ENCODE peak calls at places on chromosomes 7 and 10, in eight cellular contexts. One of them, this sample, is unnamed.
A peak's percentile ranks its signal among the peaks of the same experiment; 100 is the strongest.

GRCh38 chr7:21028186-21028989 is 241.7 kb upstream of the SP8 start:
- DNase-seq in hippocampal formation: no peak
- DNase-seq in ACHN: peak; percentile 94
- DNase-seq in NAMALWA: no peak
- DNase-seq in neural progenitor cell: peak; percentile 86
- DNase-seq in T-helper 2 cell: no peak
- DNase-seq in NCI-H460: peak; percentile 26
- DNase-seq in AG09319: no peak
- DNase-seq in this sample: no peak

GRCh38 chr7:130940907-130941306 is 206.9 kb upstream of the KLF14 start:
- DNase-seq in NAMALWA: no peak
- DNase-seq in neural progenitor cell: no peak
- DNase-seq in NCI-H460: no peak
- DNase-seq in ACHN: no peak
- DNase-seq in T-helper 2 cell: no peak
- DNase-seq in hippocampal formation: no peak
- DNase-seq in AG09319: no peak
- DNase-seq in this sample: no peak

GRCh38 chr7:51275532-51275931 is 41.1 kb downstream of the COBL start:
- DNase-seq in NAMALWA: no peak
- DNase-seq in neural progenitor cell: no peak
- DNase-seq in AG09319: no peak
- DNase-seq in hippocampal formation: no peak
- DNase-seq in NCI-H460: no peak
- DNase-seq in T-helper 2 cell: no peak
- DNase-seq in ACHN: no peak
- DNase-seq in this sample: no peak

GRCh38 chr10:117399341-117400196 is 24.3 kb upstream of the PDZD8 start:
- DNase-seq in NCI-H460: no peak
- DNase-seq in T-helper 2 cell: no peak
- DNase-seq in neural progenitor cell: no peak
- DNase-seq in AG09319: no peak
- DNase-seq in NAMALWA: no peak
- DNase-seq in ACHN: no peak
- DNase-seq in hippocampal formation: no peak
- DNase-seq in this sample: no peak

GRCh38 chr7:54546081-54546985 is 4.2 kb downstream of the VSTM2A start:
- DNase-seq in hippocampal formation: no peak
- DNase-seq in NCI-H460: peak; percentile 8
- DNase-seq in ACHN: peak; percentile 30
- DNase-seq in NAMALWA: no peak
- DNase-seq in neural progenitor cell: peak; percentile 89
- DNase-seq in T-helper 2 cell: no peak
- DNase-seq in AG09319: no peak
- DNase-seq in this sample: peak; percentile 42

GRCh38 chr10:86077271-86077670 is 289.3 kb downstream of the GRID1 start:
- DNase-seq in T-helper 2 cell: no peak
- DNase-seq in neural progenitor cell: no peak
- DNase-seq in NCI-H460: no peak
- DNase-seq in AG09319: no peak
- DNase-seq in NAMALWA: no peak
- DNase-seq in ACHN: no peak
- DNase-seq in hippocampal formation: no peak
- DNase-seq in this sample: no peak

GRCh38 chr7:85659364-85659763 is 472.5 kb upstream of the SEMA3D start:
- DNase-seq in ACHN: no peak
- DNase-seq in T-helper 2 cell: no peak
- DNase-seq in hippocampal formation: no peak
- DNase-seq in neural progenitor cell: no peak
- DNase-seq in NAMALWA: no peak
- DNase-seq in NCI-H460: peak; percentile 28
- DNase-seq in AG09319: no peak
- DNase-seq in this sample: no peak

GRCh38 chr10:3467052-3467906 is 294.7 kb upstream of the PITRM1 start:
- DNase-seq in hippocampal formation: peak; percentile 12
- DNase-seq in T-helper 2 cell: no peak
- DNase-seq in NCI-H460: peak; percentile 72
- DNase-seq in NAMALWA: no peak
- DNase-seq in AG09319: peak; percentile 95
- DNase-seq in ACHN: peak; percentile 94
- DNase-seq in neural progenitor cell: peak; percentile 32
- DNase-seq in this sample: no peak

GRCh38 chr10:72525277-72525676 is 100.6 kb downstream of the MICU1 start:
- DNase-seq in AG09319: no peak
- DNase-seq in hippocampal formation: no peak
- DNase-seq in NAMALWA: no peak
- DNase-seq in ACHN: peak; percentile 47
- DNase-seq in neural progenitor cell: no peak
- DNase-seq in NCI-H460: peak; percentile 33
- DNase-seq in T-helper 2 cell: no peak
- DNase-seq in this sample: no peak

GRCh38 chr10:62594093-62594520 is 210.4 kb upstream of the ADO start:
- DNase-seq in ACHN: peak; percentile 64
- DNase-seq in AG09319: no peak
- DNase-seq in T-helper 2 cell: no peak
- DNase-seq in hippocampal formation: peak; percentile 46
- DNase-seq in neural progenitor cell: peak; percentile 70
- DNase-seq in NCI-H460: peak; percentile 63
- DNase-seq in NAMALWA: peak; percentile 76
- DNase-seq in this sample: peak; percentile 25

GRCh38 chr10:44587488-44588140 is 202.7 kb upstream of the CXCL12 start:
- DNase-seq in AG09319: no peak
- DNase-seq in NAMALWA: no peak
- DNase-seq in NCI-H460: no peak
- DNase-seq in ACHN: no peak
- DNase-seq in T-helper 2 cell: no peak
- DNase-seq in neural progenitor cell: no peak
- DNase-seq in hippocampal formation: no peak
- DNase-seq in this sample: no peak

GRCh38 chr10:86376403-86376802 is 9.8 kb upstream of the GRID1 start:
- DNase-seq in AG09319: no peak
- DNase-seq in NAMALWA: no peak
- DNase-seq in T-helper 2 cell: no peak
- DNase-seq in ACHN: no peak
- DNase-seq in hippocampal formation: no peak
- DNase-seq in NCI-H460: no peak
- DNase-seq in neural progenitor cell: no peak
- DNase-seq in this sample: no peak

GRCh38 chr10:131843089-131843595 is 57.7 kb upstream of the PPP2R2D start:
- DNase-seq in ACHN: no peak
- DNase-seq in neural progenitor cell: no peak
- DNase-seq in hippocampal formation: no peak
- DNase-seq in AG09319: no peak
- DNase-seq in NCI-H460: no peak
- DNase-seq in T-helper 2 cell: no peak
- DNase-seq in NAMALWA: no peak
- DNase-seq in this sample: no peak

GRCh38 chr7:111855161-111855841 is 293.0 kb upstream of the IMMP2L start:
- DNase-seq in T-helper 2 cell: no peak
- DNase-seq in NCI-H460: peak; percentile 46
- DNase-seq in neural progenitor cell: peak; percentile 59
- DNase-seq in NAMALWA: peak; percentile 81
- DNase-seq in AG09319: peak; percentile 47
- DNase-seq in ACHN: peak; percentile 82
- DNase-seq in hippocampal formation: peak; percentile 78
- DNase-seq in this sample: peak; percentile 48

GRCh38 chr7:105916603-105917002 is 40.2 kb upstream of the ATXN7L1 start:
- DNase-seq in NCI-H460: no peak
- DNase-seq in hippocampal formation: no peak
- DNase-seq in AG09319: peak; percentile 15
- DNase-seq in T-helper 2 cell: no peak
- DNase-seq in NAMALWA: no peak
- DNase-seq in neural progenitor cell: no peak
- DNase-seq in ACHN: no peak
- DNase-seq in this sample: no peak

GRCh38 chr7:44969701-44970494 is 8.9 kb downstream of the MYO1G start:
- DNase-seq in T-helper 2 cell: no peak
- DNase-seq in ACHN: no peak
- DNase-seq in NAMALWA: no peak
- DNase-seq in NCI-H460: no peak
- DNase-seq in neural progenitor cell: no peak
- DNase-seq in AG09319: no peak
- DNase-seq in hippocampal formation: no peak
- DNase-seq in this sample: no peak

GRCh38 chr10:63217120-63217605 is 84.0 kb downstream of the NRBF2 start:
- DNase-seq in NCI-H460: peak; percentile 51
- DNase-seq in ACHN: peak; percentile 80
- DNase-seq in T-helper 2 cell: no peak
- DNase-seq in AG09319: peak; percentile 34
- DNase-seq in hippocampal formation: peak; percentile 83
- DNase-seq in neural progenitor cell: peak; percentile 61
- DNase-seq in NAMALWA: peak; percentile 78
- DNase-seq in this sample: no peak

GRCh38 chr10:65900271-65900670 is 1025.6 kb upstream of the LRRTM3 start:
- DNase-seq in NAMALWA: no peak
- DNase-seq in neural progenitor cell: no peak
- DNase-seq in hippocampal formation: no peak
- DNase-seq in T-helper 2 cell: no peak
- DNase-seq in NCI-H460: no peak
- DNase-seq in AG09319: no peak
- DNase-seq in ACHN: no peak
- DNase-seq in this sample: no peak

GRCh38 chr10:116774728-116775151 is 32.4 kb upstream of the HSPA12A start:
- DNase-seq in ACHN: no peak
- DNase-seq in T-helper 2 cell: no peak
- DNase-seq in neural progenitor cell: no peak
- DNase-seq in AG09319: no peak
- DNase-seq in NCI-H460: no peak
- DNase-seq in hippocampal formation: no peak
- DNase-seq in NAMALWA: no peak
- DNase-seq in this sample: no peak

GRCh38 chr10:4836416-4836969 is 10.5 kb downstream of the AKR1E2 start:
- DNase-seq in T-helper 2 cell: no peak
- DNase-seq in ACHN: no peak
- DNase-seq in NCI-H460: no peak
- DNase-seq in hippocampal formation: no peak
- DNase-seq in NAMALWA: no peak
- DNase-seq in AG09319: no peak
- DNase-seq in neural progenitor cell: no peak
- DNase-seq in this sample: no peak

GRCh38 chr10:94747137-94747536 is 15.3 kb upstream of the CYP2C19 start:
- DNase-seq in T-helper 2 cell: no peak
- DNase-seq in AG09319: no peak
- DNase-seq in ACHN: no peak
- DNase-seq in hippocampal formation: no peak
- DNase-seq in neural progenitor cell: no peak
- DNase-seq in NCI-H460: no peak
- DNase-seq in NAMALWA: no peak
- DNase-seq in this sample: no peak

GRCh38 chr7:466465-467191 is 53.0 kb downstream of the PDGFA start:
- DNase-seq in hippocampal formation: no peak
- DNase-seq in T-helper 2 cell: no peak
- DNase-seq in neural progenitor cell: no peak
- DNase-seq in AG09319: no peak
- DNase-seq in NAMALWA: no peak
- DNase-seq in ACHN: no peak
- DNase-seq in NCI-H460: no peak
- DNase-seq in this sample: no peak

GRCh38 chr7:66643395-66643794 is 14.7 kb downstream of the KCTD7 start:
- DNase-seq in T-helper 2 cell: no peak
- DNase-seq in NAMALWA: peak; percentile 24
- DNase-seq in AG09319: no peak
- DNase-seq in hippocampal formation: no peak
- DNase-seq in NCI-H460: no peak
- DNase-seq in neural progenitor cell: no peak
- DNase-seq in ACHN: no peak
- DNase-seq in this sample: no peak

GRCh38 chr7:20310963-20311742 is 19.5 kb upstream of the ITGB8 start:
- DNase-seq in T-helper 2 cell: no peak
- DNase-seq in AG09319: no peak
- DNase-seq in NCI-H460: peak; percentile 82
- DNase-seq in hippocampal formation: no peak
- DNase-seq in neural progenitor cell: peak; percentile 21
- DNase-seq in NAMALWA: peak; percentile 76
- DNase-seq in ACHN: peak; percentile 70
- DNase-seq in this sample: no peak

GRCh38 chr7:141133646-141134045 is 59.8 kb downstream of the TMEM178B start:
- DNase-seq in T-helper 2 cell: no peak
- DNase-seq in hippocampal formation: no peak
- DNase-seq in neural progenitor cell: no peak
- DNase-seq in NCI-H460: no peak
- DNase-seq in NAMALWA: no peak
- DNase-seq in AG09319: peak; percentile 15
- DNase-seq in ACHN: no peak
- DNase-seq in this sample: no peak

GRCh38 chr7:113204415-113204814 is 86.1 kb upstream of the SMIM30 start:
- DNase-seq in hippocampal formation: no peak
- DNase-seq in NCI-H460: no peak
- DNase-seq in AG09319: no peak
- DNase-seq in ACHN: no peak
- DNase-seq in T-helper 2 cell: no peak
- DNase-seq in neural progenitor cell: no peak
- DNase-seq in NAMALWA: no peak
- DNase-seq in this sample: no peak

GRCh38 chr7:69358163-69358821 is 240.0 kb upstream of the AUTS2 start:
- DNase-seq in NCI-H460: no peak
- DNase-seq in ACHN: no peak
- DNase-seq in neural progenitor cell: peak; percentile 31
- DNase-seq in AG09319: no peak
- DNase-seq in NAMALWA: no peak
- DNase-seq in hippocampal formation: no peak
- DNase-seq in T-helper 2 cell: no peak
- DNase-seq in this sample: no peak

GRCh38 chr7:69429817-69430501 is 168.3 kb upstream of the AUTS2 start:
- DNase-seq in NAMALWA: no peak
- DNase-seq in ACHN: no peak
- DNase-seq in neural progenitor cell: peak; percentile 24
- DNase-seq in NCI-H460: no peak
- DNase-seq in hippocampal formation: peak; percentile 36
- DNase-seq in T-helper 2 cell: no peak
- DNase-seq in AG09319: no peak
- DNase-seq in this sample: peak; percentile 26

GRCh38 chr7:28955723-28956607 is 2.2 kb downstream of the TRIL start:
- DNase-seq in AG09319: no peak
- DNase-seq in NCI-H460: peak; percentile 46
- DNase-seq in ACHN: peak; percentile 69
- DNase-seq in T-helper 2 cell: no peak
- DNase-seq in neural progenitor cell: peak; percentile 90
- DNase-seq in hippocampal formation: peak; percentile 18
- DNase-seq in NAMALWA: no peak
- DNase-seq in this sample: no peak

GRCh38 chr10:86107131-86107530 is 259.5 kb downstream of the GRID1 start:
- DNase-seq in ACHN: no peak
- DNase-seq in neural progenitor cell: no peak
- DNase-seq in NCI-H460: no peak
- DNase-seq in hippocampal formation: no peak
- DNase-seq in T-helper 2 cell: no peak
- DNase-seq in AG09319: no peak
- DNase-seq in NAMALWA: no peak
- DNase-seq in this sample: no peak

GRCh38 chr10:60314306-60314940 is 75.3 kb downstream of the ANK3 start:
- DNase-seq in hippocampal formation: no peak
- DNase-seq in T-helper 2 cell: no peak
- DNase-seq in ACHN: peak; percentile 66
- DNase-seq in AG09319: no peak
- DNase-seq in neural progenitor cell: no peak
- DNase-seq in NAMALWA: peak; percentile 22
- DNase-seq in NCI-H460: peak; percentile 49
- DNase-seq in this sample: no peak

GRCh38 chr7:28625446-28625845 is 213.1 kb downstream of the CREB5 start:
- DNase-seq in hippocampal formation: no peak
- DNase-seq in AG09319: no peak
- DNase-seq in NAMALWA: no peak
- DNase-seq in neural progenitor cell: no peak
- DNase-seq in NCI-H460: no peak
- DNase-seq in ACHN: no peak
- DNase-seq in T-helper 2 cell: no peak
- DNase-seq in this sample: no peak

GRCh38 chr7:26574476-26574875 is 282.8 kb downstream of the SNX10 start:
- DNase-seq in ACHN: peak; percentile 8
- DNase-seq in hippocampal formation: no peak
- DNase-seq in neural progenitor cell: no peak
- DNase-seq in AG09319: no peak
- DNase-seq in NCI-H460: no peak
- DNase-seq in NAMALWA: no peak
- DNase-seq in T-helper 2 cell: no peak
- DNase-seq in this sample: no peak

GRCh38 chr10:69179089-69179742 is 818 bp upstream of the SUPV3L1 start:
- DNase-seq in hippocampal formation: no peak
- DNase-seq in NCI-H460: no peak
- DNase-seq in AG09319: no peak
- DNase-seq in ACHN: peak; percentile 81
- DNase-seq in NAMALWA: no peak
- DNase-seq in neural progenitor cell: peak; percentile 11
- DNase-seq in T-helper 2 cell: no peak
- DNase-seq in this sample: no peak